ENCODE peak calls at places on chromosomes 16 and 17, in six cellular contexts. K is glutamatergic neuron; R is CD8-positive, alpha-beta T cell; G is sigmoid colon; F is dorsolateral prefrontal cortex; P is activated T-cell treated with anti-CD3 and anti-CD28 coated beads for 1 hour. C is an unnamed sample.

GRCh38 chr16:2663553-2664521 is 18.5 kb upstream of the KCTD5 start:
- DNase-seq in R (no peak), P (no peak), G (no peak), F (no peak), K (no peak), C (no peak)

GRCh38 chr16:56238188-56238587 is 46.9 kb downstream of the GNAO1 start:
- DNase-seq in G (no peak), R (no peak), P (no peak), F (no peak), K (no peak), C (no peak)

GRCh38 chr17:10421946-10422542 is at the start of gene MYH8:
- DNase-seq in G (no peak), F (no peak), K (peak), P (no peak), R (no peak), C (no peak)

GRCh38 chr17:181213-182163 is at the start of gene DOC2B:
- DNase-seq in F (no peak), R (no peak), P (no peak), G (no peak), K (peak), C (peak)

GRCh38 chr17:75856062-75856681 is 1.0 kb upstream of the WBP2 start:
- DNase-seq in R (no peak), F (no peak), P (no peak), G (no peak), K (no peak), C (no peak)

GRCh38 chr17:39688945-39689344 is 1.1 kb upstream of the PGAP3 start:
- DNase-seq in G (no peak), K (no peak), P (no peak), R (no peak), F (no peak), C (no peak)

GRCh38 chr17:82670661-82671060 is 22.4 kb upstream of the WDR45B start:
- DNase-seq in R (no peak), P (no peak), G (no peak), K (no peak), F (no peak), C (no peak)

GRCh38 chr16:49750341-49751011 is 105.4 kb downstream of the ZNF423 start:
- DNase-seq in P (no peak), G (no peak), K (peak), F (no peak), R (no peak), C (no peak)

GRCh38 chr16:22664132-22664531 is 149.8 kb upstream of the HS3ST2 start:
- DNase-seq in F (peak), G (peak), R (no peak), K (no peak), P (no peak), C (no peak)

GRCh38 chr17:13788385-13788784 is 186.7 kb upstream of the HS3ST3A1 start:
- DNase-seq in F (no peak), R (no peak), G (no peak), K (no peak), P (no peak), C (no peak)

GRCh38 chr17:77897741-77898301 is 60.7 kb upstream of the TNRC6C start:
- DNase-seq in F (no peak), G (peak), K (no peak), P (no peak), R (no peak), C (no peak)

GRCh38 chr16:4936991-4937781 is at the start of gene PPL:
- DNase-seq in F (no peak), K (peak), G (peak), P (no peak), R (no peak), C (peak)

GRCh38 chr16:27973678-27974077 is 89.8 kb downstream of the GSG1L start:
- DNase-seq in K (no peak), G (peak), F (no peak), P (no peak), R (no peak), C (no peak)

GRCh38 chr16:87607871-87608270 is 5.6 kb downstream of the JPH3 start:
- DNase-seq in R (no peak), F (no peak), K (no peak), G (no peak), P (no peak), C (no peak)

GRCh38 chr17:45106101-45106500 is 26.2 kb downstream of the PLCD3 start:
- DNase-seq in K (no peak), R (no peak), F (no peak), G (no peak), P (no peak), C (no peak)

GRCh38 chr16:30398660-30399434 is 3.6 kb downstream of the ZNF48 start:
- DNase-seq in K (peak), F (no peak), G (no peak), P (no peak), R (no peak), C (no peak)

GRCh38 chr16:57600952-57601580 is 27.4 kb upstream of the ADGRG1 start:
- DNase-seq in G (peak), F (no peak), R (no peak), K (no peak), P (no peak), C (no peak)

GRCh38 chr17:29760279-29760721 is 137.6 kb upstream of the CORO6 start:
- DNase-seq in G (no peak), R (peak), K (no peak), F (no peak), P (peak), C (no peak)

C was measured in WTC11.